ENCODE peak calls at places on chromosomes 7 and 10, in seven cellular contexts. W, C, U, O, B, N and V are unnamed samples.
A peak's percentile ranks its signal among the peaks of the same experiment; 100 is the strongest.

GRCh38 chr10:4725917-4726606 is 99.9 kb upstream of the AKR1E2 start:
- DNase-seq in W (peak; percentile 91), U (peak; percentile 93), O (peak; percentile 82), B (no peak), N (no peak), C (no peak), V (no peak)

GRCh38 chr7:18288322-18289037 is 207.1 kb upstream of the HDAC9 start:
- DNase-seq in B (no peak), O (no peak), C (no peak), U (no peak), W (no peak), N (no peak), V (no peak)

GRCh38 chr10:92834981-92835380 is 13.3 kb upstream of the EXOC6 start:
- DNase-seq in N (no peak), W (peak; percentile 52), U (peak; percentile 76), O (peak; percentile 54), C (no peak), B (no peak), V (no peak)

GRCh38 chr10:112732277-112732891 is 217.7 kb upstream of the TCF7L2 start:
- DNase-seq in U (peak; percentile 7), W (peak; percentile 61), B (no peak), C (no peak), N (no peak), O (peak; percentile 37), V (no peak)

GRCh38 chr10:110512461-110513187 is 14.9 kb downstream of the DUSP5 start:
- DNase-seq in O (peak; percentile 83), W (peak; percentile 94), B (no peak), N (no peak), C (no peak), U (peak; percentile 70), V (no peak)

GRCh38 chr10:13420532-13421307 is 72.6 kb upstream of the SEPHS1 start:
- DNase-seq in B (no peak), U (no peak), C (no peak), N (no peak), O (no peak), W (no peak), V (no peak)

GRCh38 chr10:127906548-127907377 is at the start of gene PTPRE:
- DNase-seq in U (peak; percentile 69), B (peak; percentile 56), C (peak; percentile 45), O (peak; percentile 69), N (peak; percentile 83), W (peak; percentile 62), V (no peak)

GRCh38 chr7:19713676-19714075 is 4.8 kb upstream of the POLR1F start:
- DNase-seq in B (peak; percentile 20), O (peak; percentile 69), U (peak; percentile 62), N (no peak), W (peak; percentile 70), C (no peak), V (peak; percentile 7)

GRCh38 chr10:1268856-1269255 is 212.7 kb downstream of the WDR37 start:
- DNase-seq in B (no peak), C (no peak), U (no peak), W (no peak), N (no peak), O (no peak), V (no peak)

GRCh38 chr10:74824184-74825032 is 2.0 kb upstream of the KAT6B start:
- DNase-seq in W (no peak), O (peak; percentile 10), C (peak; percentile 26), U (no peak), N (no peak), B (peak; percentile 23), V (no peak)

GRCh38 chr7:16562456-16563220 is 36.0 kb downstream of the LRRC72 start:
- DNase-seq in W (no peak), C (no peak), U (no peak), O (no peak), N (no peak), B (no peak), V (no peak)

GRCh38 chr10:24722676-24723385 is 856 bp downstream of the ARHGAP21 start:
- DNase-seq in N (peak; percentile 68), C (peak; percentile 74), O (peak; percentile 57), B (peak; percentile 57), U (peak; percentile 59), W (peak; percentile 50), V (no peak)

GRCh38 chr10:24722131-24722675 is 1.5 kb downstream of the ARHGAP21 start:
- DNase-seq in O (peak; percentile 35), C (no peak), U (peak; percentile 44), N (no peak), B (no peak), W (peak; percentile 40), V (no peak)

GRCh38 chr10:24724381-24725228 is 918 bp upstream of the ARHGAP21 start:
- DNase-seq in C (peak; percentile 96), W (peak; percentile 98), B (peak; percentile 97), O (peak; percentile 98), U (peak; percentile 97), N (peak; percentile 98), V (peak; percentile 88)

GRCh38 chr10:24723386-24723787 is 300 bp downstream of the ARHGAP21 start:
- DNase-seq in W (peak; percentile 26), B (peak; percentile 41), O (peak; percentile 31), C (peak; percentile 61), U (no peak), N (peak; percentile 45), V (no peak)

DNA sequence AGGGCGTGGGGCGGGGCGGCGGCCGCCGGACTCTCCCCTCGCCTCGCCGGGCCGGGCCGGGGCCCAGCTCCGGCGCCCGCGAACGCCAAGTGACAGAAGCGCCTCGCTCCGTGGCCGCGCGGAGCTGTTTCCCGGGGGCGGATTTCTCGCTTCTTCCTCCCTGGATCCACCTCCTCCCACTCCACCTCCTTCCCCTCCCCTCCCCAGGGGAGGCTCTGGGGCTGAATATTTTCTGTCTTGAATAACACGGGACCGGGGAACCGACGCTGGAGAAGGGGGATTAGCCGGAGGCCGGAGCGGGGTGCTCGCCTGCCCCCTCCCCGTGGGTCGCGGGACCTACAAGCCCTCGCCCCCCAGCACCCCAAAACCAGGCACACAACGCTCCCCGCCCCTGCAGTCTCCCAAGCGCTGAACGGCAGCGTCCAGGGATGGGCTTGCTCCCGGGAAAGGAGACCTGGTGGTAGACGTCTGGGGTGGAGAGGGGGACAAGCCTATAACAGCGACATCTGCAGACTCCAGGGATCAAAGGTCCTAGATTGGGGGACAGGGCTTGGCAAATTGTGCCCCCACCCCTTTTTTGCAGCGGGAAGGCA is at the start of gene ARHGAP21:
- DNase-seq in W (peak; percentile 82), B (peak; percentile 59), C (peak; percentile 76), O (peak; percentile 83), N (peak; percentile 75), U (peak; percentile 73), V (no peak)
- TF ChIP-seq CTCF in W (no peak), B (no peak), C (peak; percentile 10), O (no peak), N (no peak), U (no peak), V (peak; percentile 0)

GRCh38 chr10:124732931-124733536 is 11.1 kb downstream of the FAM53B start:
- DNase-seq in N (peak; percentile 78), O (no peak), C (peak; percentile 69), U (no peak), B (no peak), W (peak; percentile 67), V (no peak)

GRCh38 chr10:124728830-124729661 is 15.1 kb downstream of the FAM53B start:
- DNase-seq in U (peak; percentile 32), W (no peak), O (no peak), N (peak; percentile 30), B (no peak), C (no peak), V (no peak)

GRCh38 chr10:124730790-124731189 is 13.4 kb downstream of the FAM53B start:
- DNase-seq in N (no peak), O (no peak), C (no peak), U (no peak), W (no peak), B (no peak), V (no peak)

GRCh38 chr10:124733566-124734245 is 10.5 kb downstream of the FAM53B start:
- DNase-seq in U (no peak), C (no peak), O (no peak), B (no peak), N (peak; percentile 41), W (no peak), V (no peak)

GRCh38 chr10:124731551-124731950 is 12.6 kb downstream of the FAM53B start:
- DNase-seq in W (no peak), O (no peak), C (no peak), U (no peak), B (no peak), N (no peak), V (no peak)
- H3K4me3 ChIP-seq in W (no peak overlapping the region), O (no peak overlapping the region), C (no peak overlapping the region), U (no peak overlapping the region), B (no peak overlapping the region), N (no peak overlapping the region), V (no peak overlapping the region)

GRCh38 chr7:124768525-124768924 is 2.9 kb upstream of the GPR37 start:
- DNase-seq in B (no peak), C (no peak), O (no peak), U (no peak), N (no peak), W (no peak), V (no peak)

GRCh38 chr7:124762611-124763143 is 2.9 kb downstream of the GPR37 start:
- DNase-seq in B (peak; percentile 57), U (peak; percentile 44), O (no peak), W (no peak), N (no peak), C (no peak), V (no peak)

GRCh38 chr7:124764071-124764846 is 1.3 kb downstream of the GPR37 start:
- DNase-seq in W (no peak), N (no peak), U (no peak), C (no peak), O (no peak), B (no peak), V (no peak)

GRCh38 chr7:124764847-124765400 is 668 bp downstream of the GPR37 start:
- DNase-seq in N (no peak), U (peak; percentile 28), B (peak; percentile 27), O (no peak), W (peak; percentile 1), C (peak; percentile 30), V (no peak)

DNA sequence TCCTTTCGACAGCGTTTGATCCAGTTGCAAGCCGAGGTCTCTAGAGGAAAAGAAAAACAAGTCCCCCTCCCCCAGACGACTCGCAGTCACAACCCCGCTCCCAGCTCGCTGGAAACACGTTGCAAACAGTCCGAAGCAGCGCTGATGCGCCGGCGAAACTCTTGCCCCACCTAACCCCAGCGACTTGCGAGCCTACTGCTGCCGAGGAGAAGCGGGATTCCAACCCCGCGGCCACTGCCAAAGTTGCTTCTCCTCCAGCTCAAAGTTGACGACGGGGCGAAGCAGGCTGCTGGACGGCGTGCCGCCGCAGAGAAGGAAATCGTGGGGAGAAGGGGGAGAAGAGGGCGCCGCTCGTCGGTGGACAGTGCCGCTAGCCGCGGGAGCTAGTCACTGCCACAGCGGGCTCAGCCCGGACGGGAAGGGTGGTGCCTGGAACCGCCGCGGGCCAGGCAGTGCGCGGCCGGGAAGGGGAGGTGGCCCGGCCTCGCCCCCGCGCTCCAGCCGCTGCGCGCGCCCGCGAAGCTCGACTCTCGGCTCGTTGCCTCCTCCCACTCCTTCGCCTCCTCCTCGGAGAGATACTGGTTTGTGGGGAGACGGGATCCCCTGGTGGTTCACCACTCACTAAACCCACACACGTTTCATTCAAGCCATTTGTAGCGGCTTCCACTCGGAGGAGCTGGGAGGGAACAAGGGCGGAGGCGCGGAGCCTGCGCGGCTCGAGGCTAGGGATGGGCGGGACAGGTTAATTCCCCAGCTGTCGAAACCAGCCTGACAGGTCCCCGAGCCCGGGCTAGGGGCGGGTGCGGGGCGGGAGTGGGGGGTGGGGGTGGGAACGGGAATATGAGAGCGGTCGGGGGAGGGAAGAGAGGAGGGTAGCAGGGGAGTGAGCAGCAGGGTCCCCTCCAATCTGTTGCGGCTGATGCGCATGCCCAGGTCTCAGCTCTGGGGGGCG is at the start of gene GPR37:
- DNase-seq in B (peak; percentile 50), C (peak; percentile 44), U (peak; percentile 73), N (peak; percentile 26), O (peak; percentile 29), W (peak; percentile 21), V (peak; percentile 54)
- TF ChIP-seq CTCF in B (no peak), C (no peak), U (no peak), N (no peak), O (no peak), W (no peak), V (peak; percentile 41)

GRCh38 chr10:34761443-34761842 is 53.7 kb downstream of the PARD3 start:
- DNase-seq in U (no peak), W (peak; percentile 55), C (no peak), B (no peak), N (no peak), O (no peak), V (no peak)
- H3K4me3 ChIP-seq in U (no peak overlapping the region), W (no peak overlapping the region), C (no peak overlapping the region), B (no peak overlapping the region), N (no peak overlapping the region), O (no peak overlapping the region), V (no peak overlapping the region)